ENCODE peak calls at places on chromosomes 6 and 20, in five cellular contexts. One of them, this sample, is unnamed.
A peak's percentile ranks its signal among the peaks of the same experiment; 100 is the strongest.

GRCh38 chr6:169829786-169830185 is 78.4 kb downstream of the ERMARD start:
- DNase-seq in PC-3: peak; percentile 4
- DNase-seq in fibroblast of lung: no peak
- DNase-seq in AG04449: no peak
- DNase-seq in heart left ventricle: no peak
- DNase-seq in this sample: no peak

GRCh38 chr20:58843128-58843556 is 7.6 kb downstream of the GNAS-AS1 start:
- DNase-seq in PC-3: no peak
- DNase-seq in fibroblast of lung: no peak
- DNase-seq in AG04449: no peak
- DNase-seq in heart left ventricle: no peak
- DNase-seq in this sample: no peak

GRCh38 chr6:47169785-47170685 is 127.9 kb upstream of the ADGRF1 start:
- DNase-seq in fibroblast of lung: peak; percentile 47
- DNase-seq in AG04449: no peak
- DNase-seq in PC-3: peak; percentile 54
- DNase-seq in heart left ventricle: no peak
- DNase-seq in this sample: peak; percentile 59

GRCh38 chr6:107730106-107730505 is 94.0 kb downstream of the SCML4 start:
- DNase-seq in PC-3: no peak
- DNase-seq in fibroblast of lung: no peak
- DNase-seq in heart left ventricle: no peak
- DNase-seq in AG04449: no peak
- DNase-seq in this sample: no peak

GRCh38 chr20:48750941-48751620 is 76.7 kb downstream of the PREX1 start:
- DNase-seq in PC-3: no peak
- DNase-seq in fibroblast of lung: peak; percentile 22
- DNase-seq in AG04449: no peak
- DNase-seq in heart left ventricle: peak; percentile 78
- DNase-seq in this sample: no peak

GRCh38 chr6:136683209-136683941 is 108.9 kb downstream of the MAP3K5 start:
- DNase-seq in AG04449: no peak
- DNase-seq in fibroblast of lung: no peak
- DNase-seq in heart left ventricle: no peak
- DNase-seq in PC-3: no peak
- DNase-seq in this sample: no peak

GRCh38 chr20:3011752-3012151 is 31.7 kb upstream of the GNRH2 start:
- DNase-seq in heart left ventricle: no peak
- DNase-seq in AG04449: no peak
- DNase-seq in PC-3: no peak
- DNase-seq in fibroblast of lung: no peak
- DNase-seq in this sample: no peak

GRCh38 chr20:10537850-10538480 is 102.9 kb downstream of the SLX4IP start:
- DNase-seq in PC-3: peak; percentile 89
- DNase-seq in fibroblast of lung: peak; percentile 74
- DNase-seq in heart left ventricle: no peak
- DNase-seq in AG04449: no peak
- DNase-seq in this sample: peak; percentile 46

DNA sequence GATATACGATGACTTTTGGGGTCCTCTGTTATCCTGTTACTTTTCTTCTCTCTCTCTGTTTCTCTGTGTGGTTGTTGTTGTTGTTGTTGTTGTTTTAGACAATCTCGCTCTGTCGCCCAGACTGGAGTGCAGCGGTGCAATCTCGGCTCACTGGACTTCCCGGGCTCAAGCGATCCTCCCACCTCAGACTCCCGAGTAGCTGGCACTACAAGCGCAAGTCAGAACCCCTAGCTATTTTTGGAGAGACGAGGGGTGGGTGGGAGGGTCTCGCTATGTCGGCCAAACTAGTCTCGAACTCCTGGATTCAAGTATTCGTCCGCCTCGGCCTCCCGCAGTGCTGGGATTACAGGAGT is 19.1 kb upstream of the ABT1 start:
- DNase-seq in heart left ventricle: no peak
- DNase-seq in AG04449: no peak
- DNase-seq in fibroblast of lung: no peak
- DNase-seq in PC-3: no peak
- DNase-seq in this sample: no peak
- H3K4me3 ChIP-seq in heart left ventricle: no peak overlapping the region
- H3K4me3 ChIP-seq in AG04449: peak overlapping the region; percentile 60
- H3K4me3 ChIP-seq in fibroblast of lung: peak overlapping the region; percentile 59
- H3K4me3 ChIP-seq in PC-3: no peak overlapping the region
- H3K4me3 ChIP-seq in this sample: peak overlapping the region; percentile 60

GRCh38 chr6:131130546-131130925 is 4.7 kb upstream of the AKAP7 start:
- DNase-seq in AG04449: no peak
- DNase-seq in heart left ventricle: no peak
- DNase-seq in fibroblast of lung: peak; percentile 11
- DNase-seq in PC-3: no peak
- DNase-seq in this sample: no peak
- TF ChIP-seq CTCF in AG04449: no peak
- TF ChIP-seq CTCF in heart left ventricle: no peak
- TF ChIP-seq CTCF in fibroblast of lung: no peak
- TF ChIP-seq CTCF in PC-3: no peak
- TF ChIP-seq CTCF in this sample: no peak

GRCh38 chr6:21827425-21828192 is 234.1 kb downstream of the SOX4 start:
- DNase-seq in PC-3: no peak
- DNase-seq in AG04449: no peak
- DNase-seq in fibroblast of lung: no peak
- DNase-seq in heart left ventricle: no peak
- DNase-seq in this sample: no peak

GRCh38 chr6:21829126-21829525 is 235.6 kb downstream of the SOX4 start:
- DNase-seq in AG04449: no peak
- DNase-seq in fibroblast of lung: no peak
- DNase-seq in heart left ventricle: no peak
- DNase-seq in PC-3: no peak
- DNase-seq in this sample: no peak

GRCh38 chr6:21836292-21836691 is 242.7 kb downstream of the SOX4 start:
- DNase-seq in heart left ventricle: no peak
- DNase-seq in AG04449: peak; percentile 44
- DNase-seq in fibroblast of lung: no peak
- DNase-seq in PC-3: no peak
- DNase-seq in this sample: peak; percentile 43

GRCh38 chr6:21828689-21829088 is 235.1 kb downstream of the SOX4 start:
- DNase-seq in PC-3: no peak
- DNase-seq in heart left ventricle: no peak
- DNase-seq in AG04449: no peak
- DNase-seq in fibroblast of lung: no peak
- DNase-seq in this sample: no peak

DNA sequence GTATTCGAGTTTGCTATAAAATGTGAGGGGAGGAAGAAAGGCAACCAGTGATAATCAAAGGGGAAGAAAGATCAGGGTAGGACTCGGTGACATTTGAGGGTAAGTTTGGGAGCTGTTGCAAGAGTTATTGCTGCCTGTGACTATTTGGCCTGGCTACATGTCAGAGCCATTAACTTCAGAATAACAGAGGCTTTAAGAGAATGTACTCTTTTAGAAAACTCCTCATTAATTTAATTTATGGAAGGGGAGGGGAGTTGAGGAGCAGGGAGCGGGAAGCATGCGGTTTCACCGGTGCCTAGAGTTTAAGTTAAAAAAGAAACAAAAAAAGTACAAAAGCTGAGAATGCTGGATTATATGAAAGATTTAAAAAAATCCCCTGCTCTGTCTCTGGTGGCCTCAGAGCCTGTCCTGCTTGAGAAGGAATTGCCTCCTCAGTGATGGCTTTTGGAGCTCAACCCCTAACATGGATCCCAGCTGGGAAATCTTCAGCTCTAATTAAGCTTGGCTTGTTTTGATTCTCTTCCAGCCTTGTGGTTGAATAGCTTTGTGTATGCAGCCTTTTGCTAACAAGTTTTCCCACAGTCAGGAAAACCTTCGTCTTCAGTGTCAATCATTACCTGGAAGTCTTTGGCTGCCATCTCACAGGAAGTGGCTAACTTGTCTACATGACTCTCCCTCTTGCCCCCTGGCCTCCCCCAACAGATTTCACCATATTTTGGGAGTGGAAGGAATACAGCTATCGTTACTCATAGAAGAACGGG is 238.2 kb downstream of the SOX4 start:
- DNase-seq in AG04449: peak; percentile 59
- DNase-seq in PC-3: no peak
- DNase-seq in fibroblast of lung: peak; percentile 97
- DNase-seq in heart left ventricle: no peak
- DNase-seq in this sample: peak; percentile 85
- H3K4me3 ChIP-seq in AG04449: no peak overlapping the region
- H3K4me3 ChIP-seq in PC-3: no peak overlapping the region
- H3K4me3 ChIP-seq in fibroblast of lung: no peak overlapping the region
- H3K4me3 ChIP-seq in heart left ventricle: no peak overlapping the region
- H3K4me3 ChIP-seq in this sample: no peak overlapping the region

GRCh38 chr6:31922942-31923341 is 4.6 kb upstream of the C2 start:
- DNase-seq in fibroblast of lung: no peak
- DNase-seq in PC-3: peak; percentile 35
- DNase-seq in heart left ventricle: no peak
- DNase-seq in AG04449: no peak
- DNase-seq in this sample: no peak
- TF ChIP-seq CTCF in fibroblast of lung: peak; percentile 3
- TF ChIP-seq CTCF in PC-3: peak; percentile 43
- TF ChIP-seq CTCF in heart left ventricle: no peak
- TF ChIP-seq CTCF in AG04449: no peak
- TF ChIP-seq CTCF in this sample: peak; percentile 21

This sample was measured in AG10803.